ENCODE peak calls at places on chromosome 9, in ten cellular contexts. V is brain microvascular endothelial cell, Y is keratinocyte, S is uterus, O is adipocyte, E is ovary, T is PC-9, L is Caco-2, W is cardiac muscle cell, C is heart left ventricle. U is an unnamed sample.

GRCh38 chr9:26329974-26330373 is 562.6 kb downstream of the CAAP1 start:
- DNase-seq in V (no peak), S (no peak), T (no peak), Y (no peak), C (no peak), O (no peak), W (no peak), E (no peak), L (no peak), U (no peak)

GRCh38 chr9:121720992-121721350 is 69.5 kb downstream of the DAB2IP start:
- DNase-seq in O (no peak), E (no peak), C (no peak), S (no peak), T (no peak), V (no peak), Y (no peak), L (no peak), W (no peak), U (no peak)

GRCh38 chr9:72952914-72953313 is at the start of gene ALDH1A1:
- DNase-seq in E (no peak), W (peak; percentile 39), T (no peak), V (no peak), C (no peak), S (no peak), L (peak; percentile 23), O (no peak), Y (no peak), U (no peak)

GRCh38 chr9:7983361-7983974 is 183.9 kb upstream of the DMAC1 start:
- DNase-seq in O (no peak), E (no peak), Y (no peak), C (no peak), V (no peak), W (no peak), L (no peak), T (no peak), S (no peak), U (no peak)

GRCh38 chr9:33778700-33779351 is 16.5 kb upstream of the PRSS3 start:
- DNase-seq in O (peak; percentile 87), L (peak; percentile 63), W (peak; percentile 66), S (no peak), T (peak; percentile 60), E (no peak), Y (no peak), C (no peak), V (peak; percentile 62), U (peak; percentile 51)

GRCh38 chr9:112858625-112859147 is 32.0 kb downstream of the SLC46A2 start:
- DNase-seq in L (no peak), T (no peak), C (no peak), O (peak; percentile 22), W (no peak), Y (no peak), S (no peak), E (no peak), V (no peak), U (no peak)

GRCh38 chr9:124040186-124040920 is 28.8 kb downstream of the LHX2 start:
- DNase-seq in O (peak; percentile 24), T (no peak), S (no peak), Y (no peak), V (peak; percentile 38), C (no peak), W (no peak), L (no peak), E (no peak), U (peak; percentile 29)

GRCh38 chr9:118331622-118332045 is 627.4 kb downstream of the TLR4 start:
- DNase-seq in W (no peak), L (no peak), E (no peak), V (peak; percentile 59), S (no peak), C (peak; percentile 28), O (no peak), T (peak; percentile 74), Y (no peak), U (peak; percentile 78)

GRCh38 chr9:35367451-35367850 is 122.5 kb upstream of the RUSC2 start:
- DNase-seq in O (peak; percentile 90), S (no peak), E (no peak), V (peak; percentile 88), T (peak; percentile 72), W (no peak), C (no peak), Y (peak; percentile 52), L (no peak), U (peak; percentile 90)

GRCh38 chr9:4839470-4839912 is 46.7 kb downstream of the RCL1 start:
- DNase-seq in T (no peak), C (no peak), S (no peak), O (peak; percentile 39), V (peak; percentile 51), Y (no peak), E (no peak), L (no peak), W (no peak), U (no peak)

DNA sequence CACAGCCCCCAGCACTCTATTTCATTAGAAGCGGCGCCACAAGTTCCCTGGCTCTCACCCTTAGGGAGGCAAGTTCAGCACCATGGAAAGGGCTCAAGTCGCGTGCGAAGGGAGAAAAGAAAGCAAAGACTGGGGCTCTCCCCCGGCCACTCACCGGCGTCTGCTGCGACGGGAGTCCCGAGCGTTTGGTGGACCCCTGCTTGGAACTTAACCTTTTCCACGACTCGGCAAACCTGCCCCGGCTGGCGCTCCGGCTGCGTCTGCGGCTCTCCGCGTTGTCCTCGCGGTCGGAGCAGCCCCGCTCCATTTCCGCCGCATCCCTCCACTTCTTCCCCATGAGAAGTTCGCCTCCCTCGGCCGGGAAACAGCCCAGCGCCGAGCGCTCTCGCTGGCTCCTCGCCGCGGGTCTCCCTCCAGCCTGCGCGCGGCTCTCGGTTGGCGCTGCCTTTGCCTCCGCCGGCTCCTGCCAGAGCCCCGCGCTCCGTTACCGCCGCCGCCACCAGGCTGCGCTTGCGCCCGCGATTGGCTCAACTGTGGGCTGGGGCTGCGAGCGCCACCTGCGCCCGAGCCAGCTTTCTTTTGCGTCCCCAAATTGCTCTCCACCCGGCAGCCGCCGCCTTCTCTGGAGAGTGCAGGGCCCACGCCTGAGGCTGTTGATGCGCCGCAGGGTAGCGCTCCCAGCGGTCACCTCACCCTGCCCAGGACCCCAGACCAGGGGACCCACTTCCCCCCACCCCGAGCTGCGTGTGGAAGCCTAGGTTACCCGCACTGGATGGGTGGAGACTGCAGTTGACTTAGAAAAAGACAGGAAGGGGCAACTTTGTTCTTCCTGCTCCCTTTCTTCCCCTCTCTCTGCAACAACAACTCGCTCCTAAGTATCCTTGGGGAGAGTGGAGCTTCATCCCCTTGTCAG is 321.6 kb downstream of the CEMIP2 start:
- DNase-seq in W (peak; percentile 94), L (peak; percentile 54), E (peak; percentile 19), S (no peak), V (peak; percentile 48), O (peak; percentile 88), C (peak; percentile 26), T (no peak), Y (no peak), U (peak; percentile 65)
- H3K4me3 ChIP-seq in W (peak overlapping the region; percentile 40), L (peak overlapping the region; percentile 21), E (no peak overlapping the region), S (no peak overlapping the region), V (peak overlapping the region; percentile 47), O (peak overlapping the region; percentile 82), C (peak overlapping the region; percentile 33), T (no peak overlapping the region), Y (peak overlapping the region; percentile 39), U (peak overlapping the region; percentile 35)

GRCh38 chr9:129140397-129141065 is 29.3 kb downstream of the PTPA start:
- DNase-seq in O (peak; percentile 58), E (peak; percentile 65), V (peak; percentile 47), T (peak; percentile 44), Y (no peak), L (peak; percentile 61), S (peak; percentile 52), C (peak; percentile 67), W (no peak), U (peak; percentile 74)

GRCh38 chr9:129138144-129138462 is 26.9 kb downstream of the PTPA start:
- DNase-seq in O (no peak), E (no peak), Y (no peak), S (no peak), V (no peak), L (no peak), W (no peak), T (no peak), C (no peak), U (no peak)

GRCh38 chr9:129139993-129140396 is 28.8 kb downstream of the PTPA start:
- DNase-seq in W (peak; percentile 95), L (peak; percentile 85), Y (peak; percentile 89), S (peak; percentile 91), T (peak; percentile 95), O (peak; percentile 100), E (peak; percentile 86), V (peak; percentile 99), C (peak; percentile 97), U (peak; percentile 100)

GRCh38 chr9:129138476-129139232 is 27.4 kb downstream of the PTPA start:
- DNase-seq in Y (no peak), L (no peak), C (peak; percentile 77), E (peak; percentile 69), O (peak; percentile 66), S (peak; percentile 57), T (no peak), W (peak; percentile 52), V (no peak), U (no peak)

GRCh38 chr9:129139233-129139992 is 28.2 kb downstream of the PTPA start:
- DNase-seq in L (peak; percentile 78), O (peak; percentile 95), Y (peak; percentile 76), S (peak; percentile 76), E (peak; percentile 77), T (peak; percentile 65), W (peak; percentile 89), V (peak; percentile 78), C (peak; percentile 85), U (peak; percentile 87)
- H3K4me3 ChIP-seq in L (no peak overlapping the region), O (peak overlapping the region; percentile 79), Y (peak overlapping the region; percentile 31), S (peak overlapping the region; percentile 33), E (peak overlapping the region; percentile 29), T (peak overlapping the region; percentile 91), W (peak overlapping the region; percentile 11), V (peak overlapping the region; percentile 37), C (peak overlapping the region; percentile 66), U (peak overlapping the region; percentile 16)

DNA sequence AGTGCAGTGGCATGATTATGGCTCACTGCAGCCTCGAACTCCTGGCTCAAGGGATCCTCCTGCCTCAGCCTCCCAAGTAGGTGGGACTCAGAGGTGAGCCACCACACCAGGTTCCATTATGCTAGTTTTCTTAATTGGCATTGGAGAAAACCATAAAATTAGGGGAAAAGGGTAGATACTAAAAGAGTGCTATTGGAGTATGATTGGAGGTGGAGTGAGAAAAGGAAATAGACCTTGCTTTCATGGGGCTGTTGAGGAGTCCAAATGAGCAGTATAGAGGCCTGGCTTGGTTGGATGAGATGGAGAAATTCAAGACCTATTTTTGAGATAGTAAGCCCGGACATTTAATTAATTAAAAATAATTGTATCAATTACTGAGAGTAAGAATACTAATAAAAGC is 888 bp upstream of the BRD3OS start:
- DNase-seq in C (no peak), Y (no peak), L (no peak), W (no peak), O (no peak), S (no peak), E (no peak), T (no peak), V (no peak), U (no peak)
- H3K4me3 ChIP-seq in C (peak overlapping the region; percentile 69), Y (peak overlapping the region; percentile 19), L (peak overlapping the region; percentile 25), W (peak overlapping the region; percentile 25), O (peak overlapping the region; percentile 75), S (no peak overlapping the region), E (peak overlapping the region; percentile 8), T (peak overlapping the region; percentile 39), V (peak overlapping the region; percentile 46), U (peak overlapping the region; percentile 18)

DNA sequence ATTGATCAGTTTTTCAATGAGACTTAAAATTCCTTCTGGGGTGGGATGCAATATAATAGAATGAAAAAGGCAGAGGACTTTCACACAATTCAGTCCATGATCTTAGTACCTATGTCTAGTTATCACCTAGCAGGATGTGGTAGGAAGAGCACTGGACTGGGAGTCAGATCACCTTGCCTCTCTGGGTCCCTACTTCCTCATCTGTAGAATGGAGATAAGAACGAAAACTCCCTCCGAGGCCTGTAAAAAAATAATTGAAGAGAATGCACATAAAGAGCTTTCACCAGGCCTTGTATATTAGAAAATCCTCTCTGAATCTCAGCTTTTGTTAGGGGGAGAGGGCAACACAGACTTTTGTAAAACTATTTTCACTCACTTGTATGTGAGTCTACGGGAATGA is 681 bp upstream of the TMEFF1 start:
- DNase-seq in C (no peak), S (no peak), E (no peak), V (no peak), W (no peak), Y (no peak), L (no peak), O (no peak), T (no peak), U (no peak)
- H3K4me3 ChIP-seq in C (peak overlapping the region; percentile 82), S (no peak overlapping the region), E (no peak overlapping the region), V (peak overlapping the region; percentile 66), W (peak overlapping the region; percentile 91), Y (no peak overlapping the region), L (peak overlapping the region; percentile 64), O (no peak overlapping the region), T (peak overlapping the region; percentile 61), U (peak overlapping the region; percentile 57)